ENCODE peak calls at places on chromosomes 6 and 20, in eight cellular contexts. Y, U, Z, V, W, D, J and A are unnamed samples.

GRCh38 chr6:29737707-29738630 is 14.7 kb downstream of the HLA-F start:
- DNase-seq in Z (peak; percentile 66), Y (peak; percentile 68), U (no peak), W (peak; percentile 65), D (peak; percentile 39), V (peak; percentile 81), J (peak; percentile 66), A (peak; percentile 71)

GRCh38 chr20:56018750-56019149 is 13.4 kb upstream of the CBLN4 start:
- DNase-seq in V (no peak), J (no peak), D (no peak), Y (no peak), Z (no peak), W (no peak), U (no peak), A (no peak)

GRCh38 chr20:21286775-21287174 is 16.4 kb upstream of the XRN2 start:
- DNase-seq in U (no peak), J (no peak), D (no peak), Z (no peak), Y (no peak), W (no peak), V (no peak), A (no peak)

GRCh38 chr6:137136065-137136464 is 37.4 kb downstream of the IL22RA2 start:
- DNase-seq in Y (no peak), D (no peak), Z (no peak), W (no peak), J (no peak), U (no peak), V (no peak), A (no peak)

GRCh38 chr20:1173698-1174097 is 11.1 kb downstream of the TMEM74B start:
- DNase-seq in V (no peak), Z (no peak), J (no peak), Y (no peak), W (no peak), U (no peak), D (no peak), A (no peak)

GRCh38 chr20:40262219-40262618 is 426.8 kb downstream of the MAFB start:
- DNase-seq in W (no peak), V (no peak), Z (no peak), D (no peak), Y (no peak), J (no peak), U (no peak), A (no peak)

GRCh38 chr6:41442800-41443501 is 103.2 kb upstream of the FOXP4 start:
- DNase-seq in D (no peak), W (no peak), Z (peak; percentile 27), J (peak; percentile 45), V (peak; percentile 86), U (no peak), Y (peak; percentile 55), A (no peak)

GRCh38 chr6:28211840-28212509 is 13.1 kb upstream of the ZSCAN9 start:
- DNase-seq in Y (no peak), W (no peak), J (no peak), U (peak; percentile 50), V (no peak), Z (no peak), D (no peak), A (no peak)

GRCh38 chr6:40732878-40733277 is 145.7 kb upstream of the LRFN2 start:
- DNase-seq in J (no peak), V (no peak), D (no peak), Z (no peak), U (no peak), W (no peak), Y (no peak), A (no peak)

GRCh38 chr20:41738584-41739193 is 120.5 kb upstream of the CHD6 start:
- DNase-seq in Z (peak; percentile 31), V (peak; percentile 71), D (no peak), W (no peak), Y (no peak), J (peak; percentile 76), U (no peak), A (peak; percentile 38)

GRCh38 chr6:19860235-19860877 is 23.2 kb downstream of the ID4 start:
- DNase-seq in V (no peak), Z (no peak), U (no peak), W (no peak), J (no peak), D (no peak), Y (no peak), A (no peak)

GRCh38 chr20:53550590-53551187 is 43.0 kb downstream of the ZNF217 start:
- DNase-seq in D (no peak), W (no peak), U (no peak), V (no peak), Y (no peak), Z (no peak), J (no peak), A (no peak)

DNA sequence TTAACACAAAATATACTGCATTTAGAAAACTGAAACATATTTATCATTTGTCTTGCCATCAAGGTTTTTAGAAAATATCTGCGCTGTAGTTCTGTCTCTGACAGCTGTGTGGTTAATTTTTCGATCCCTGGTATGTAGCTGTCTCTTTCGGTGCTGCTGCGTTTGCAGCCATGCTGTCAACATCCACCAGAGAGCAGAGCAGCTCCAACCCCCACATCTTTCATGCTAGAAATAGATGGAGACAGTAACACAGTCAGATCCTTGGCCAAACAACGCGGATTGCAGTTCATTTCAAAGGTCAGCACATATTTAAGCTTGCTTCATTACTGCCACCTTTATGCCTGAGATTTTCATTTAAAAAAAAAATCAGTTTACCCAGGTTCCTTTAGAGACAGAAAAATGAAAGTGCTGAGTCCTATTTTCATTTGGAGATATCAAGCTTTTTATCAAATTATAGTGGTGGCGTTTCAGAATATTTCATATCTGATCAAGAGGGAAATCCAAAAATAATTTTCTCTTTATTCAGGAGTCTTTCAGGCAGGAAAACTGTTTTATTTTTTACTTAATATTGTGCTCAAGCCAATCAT is 157.7 kb upstream of the MMS22L start:
- DNase-seq in W (no peak), D (no peak), Z (peak; percentile 12), V (peak; percentile 42), U (no peak), J (peak; percentile 54), Y (no peak), A (no peak)
- TF ChIP-seq CTCF in W (no peak), D (peak; percentile 37), Z (peak; percentile 32), V (no peak), U (no peak), J (no peak), Y (no peak), A (no peak)

DNA sequence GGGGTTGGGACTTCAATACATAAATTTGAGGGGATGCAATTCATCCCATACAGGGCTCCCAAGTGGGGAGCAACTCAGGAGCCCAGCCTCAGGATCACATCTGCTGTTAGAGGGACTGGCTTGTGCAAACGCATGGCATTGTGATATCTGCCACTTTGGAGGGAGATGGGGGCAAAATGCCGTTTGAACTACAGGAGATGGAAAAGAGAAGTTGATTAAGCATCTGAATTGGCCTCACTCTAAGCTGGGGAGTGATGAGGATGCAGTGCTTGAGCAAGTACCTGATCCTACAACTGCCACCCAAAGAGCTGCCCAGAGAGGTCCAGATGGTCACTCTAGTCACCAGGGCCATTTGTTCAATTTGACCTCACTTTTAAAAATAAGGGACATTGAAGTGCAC is 2.0 kb downstream of the LY86 start:
- DNase-seq in D (no peak), Y (no peak), Z (no peak), V (no peak), W (no peak), U (no peak), J (no peak), A (no peak)
- TF ChIP-seq CTCF in D (no peak), Y (no peak), Z (no peak), V (no peak), W (no peak), U (no peak), J (no peak), A (no peak)

GRCh38 chr6:3239110-3239830 is 11.8 kb upstream of the TUBB2B start:
- DNase-seq in Y (no peak), D (no peak), V (peak; percentile 49), Z (no peak), W (no peak), J (no peak), U (no peak), A (no peak)
- TF ChIP-seq CTCF in Y (no peak), D (no peak), V (no peak), Z (peak; percentile 8), W (no peak), J (peak; percentile 53), U (no peak), A (no peak)

DNA sequence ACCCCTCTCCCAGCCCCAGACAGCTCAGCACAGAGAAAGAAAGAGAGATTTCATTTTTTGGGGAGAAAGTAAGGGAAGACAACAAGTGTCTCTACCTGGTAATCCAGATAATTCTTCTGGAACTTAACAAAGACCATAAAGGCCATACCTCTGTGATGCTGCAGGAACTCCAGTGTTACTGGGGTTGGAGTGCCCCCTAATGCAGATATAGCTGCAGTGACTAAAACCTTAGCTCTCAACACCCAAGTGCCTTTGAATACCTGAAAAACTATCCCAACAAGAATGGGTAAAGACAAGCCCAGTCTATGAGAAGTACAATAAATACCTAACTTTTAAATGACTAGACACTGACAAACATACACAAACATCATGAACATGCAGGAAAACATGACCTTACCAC is 365.3 kb upstream of the PTCHD4 start:
- DNase-seq in J (no peak), U (no peak), D (no peak), Z (peak; percentile 30), V (peak; percentile 31), Y (no peak), W (no peak), A (no peak)
- TF ChIP-seq CTCF in J (no peak), U (no peak), D (no peak), Z (peak; percentile 57), V (no peak), Y (no peak), W (no peak), A (no peak)

GRCh38 chr6:17831135-17831534 is 124.4 kb upstream of the NUP153 start:
- DNase-seq in V (no peak), Z (peak; percentile 83), U (no peak), W (no peak), J (no peak), D (peak; percentile 67), Y (no peak), A (no peak)
- TF ChIP-seq CTCF in V (no peak), Z (no peak), U (no peak), W (no peak), J (no peak), D (no peak), Y (no peak), A (no peak)

DNA sequence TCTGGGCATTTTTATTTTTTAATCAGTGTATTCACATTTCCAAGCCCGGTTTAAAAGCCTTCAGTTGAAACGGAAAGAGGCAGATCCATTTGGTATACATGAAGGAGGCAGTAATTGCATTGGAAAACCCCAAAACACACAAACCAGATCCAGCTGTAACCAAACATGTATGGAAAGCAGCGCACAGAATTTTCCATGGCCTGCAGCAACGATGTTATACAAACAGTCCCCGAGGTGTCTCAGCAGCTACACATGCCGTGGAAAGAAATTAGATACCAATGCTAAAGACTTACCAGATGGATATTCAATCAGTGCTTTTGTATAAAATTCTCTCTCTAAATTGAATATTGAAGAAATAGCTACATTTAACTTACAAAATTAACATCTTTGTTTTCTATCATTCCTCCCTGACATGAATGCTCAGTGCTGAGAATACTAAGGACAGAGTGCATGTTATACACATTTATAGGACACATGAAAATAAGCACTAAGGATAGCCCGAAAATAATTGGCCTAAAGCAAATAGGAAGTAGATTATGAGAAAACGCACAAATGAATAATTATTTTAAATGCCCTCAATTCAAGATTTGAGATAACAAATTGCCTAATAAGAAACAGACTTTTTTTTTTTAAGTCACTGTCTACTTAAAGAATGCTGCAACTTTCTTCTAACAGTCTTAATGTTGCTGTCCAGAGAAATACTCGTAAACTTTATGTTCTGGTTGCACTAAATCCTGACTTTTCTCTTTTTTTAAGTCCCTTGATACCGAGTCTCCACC is 713.1 kb downstream of the HDGFL1 start:
- DNase-seq in W (no peak), D (no peak), J (no peak), Z (no peak), U (no peak), V (no peak), Y (no peak), A (no peak)
- TF ChIP-seq CTCF in W (no peak), D (no peak), J (no peak), Z (no peak), U (no peak), V (no peak), Y (no peak), A (no peak)

GRCh38 chr20:22303523-22303922 is 280.8 kb downstream of the FOXA2 start:
- DNase-seq in W (no peak), Z (no peak), U (no peak), V (peak; percentile 19), Y (no peak), D (no peak), J (no peak), A (no peak)
- TF ChIP-seq CTCF in W (no peak), Z (no peak), U (peak; percentile 23), V (no peak), Y (no peak), D (no peak), J (peak; percentile 36), A (no peak)